ENCODE peak calls at places on chromosomes 2 and 18, in nine cellular contexts. K is NCI-H1105, N is NCI-H1092 treated with DMSO at 0.1 percent for 48 hours, G is SK-MEL-5, E is posterior cingulate gyrus, Q is iPS-NIHi11, H is nephron progenitor cell, S is ACHN, T is non-pigmented ciliary epithelial cell. O is an unnamed sample.

GRCh38 chr2:142504754-142505153 is 372.7 kb upstream of the KYNU start:
- DNase-seq in E (no peak), Q (no peak), N (no peak), K (no peak), S (no peak), T (no peak), G (no peak), H (no peak), O (no peak)

GRCh38 chr18:27005589-27005988 is 140.1 kb upstream of the AQP4 start:
- DNase-seq in S (peak), Q (peak), K (no peak), H (no peak), G (peak), N (peak), T (no peak), E (no peak), O (no peak)

GRCh38 chr2:29269095-29270090 is 154.2 kb downstream of the CLIP4 start:
- DNase-seq in S (no peak), K (no peak), Q (no peak), H (no peak), G (no peak), N (no peak), T (no peak), E (no peak), O (no peak)

GRCh38 chr2:218716070-218716469 is 5.4 kb downstream of the TTLL4 start:
- DNase-seq in G (no peak), N (no peak), K (no peak), S (no peak), E (no peak), T (no peak), H (no peak), Q (no peak), O (no peak)

GRCh38 chr18:2096581-2096980 is 474.7 kb downstream of the METTL4 start:
- DNase-seq in S (no peak), N (no peak), K (no peak), H (no peak), E (no peak), G (no peak), Q (no peak), T (no peak), O (no peak)

GRCh38 chr2:40287201-40287600 is 164.7 kb downstream of the SLC8A1 start:
- DNase-seq in Q (no peak), K (peak), G (no peak), N (peak), E (no peak), S (no peak), T (no peak), H (no peak), O (no peak)

GRCh38 chr2:168156661-168157060 is 90.7 kb downstream of the STK39 start:
- DNase-seq in T (no peak), N (no peak), S (no peak), E (no peak), Q (no peak), G (no peak), K (no peak), H (peak), O (no peak)

GRCh38 chr2:121804340-121804739 is 48.9 kb downstream of the TSN start:
- DNase-seq in E (no peak), S (peak), G (no peak), K (peak), N (peak), H (no peak), Q (peak), T (no peak), O (no peak)

GRCh38 chr2:241898681-241899270 is 29.2 kb downstream of the RTP5 start:
- DNase-seq in K (no peak), H (no peak), N (no peak), T (no peak), Q (peak), S (no peak), G (no peak), E (peak), O (no peak)

GRCh38 chr2:133130548-133131246 is 437.6 kb downstream of the NCKAP5 start:
- DNase-seq in T (no peak), S (no peak), N (no peak), K (no peak), Q (no peak), G (peak), H (no peak), E (no peak), O (no peak)

GRCh38 chr18:76678248-76678647 is 144.1 kb upstream of the ZNF236 start:
- DNase-seq in K (no peak), S (no peak), H (no peak), N (no peak), G (no peak), Q (no peak), T (no peak), E (peak), O (no peak)

GRCh38 chr18:79388043-79388442 is 7.7 kb upstream of the NFATC1 start:
- DNase-seq in K (no peak), H (no peak), S (no peak), T (no peak), G (no peak), Q (no peak), E (no peak), N (no peak), O (no peak)

GRCh38 chr18:49547701-49548100 is 14.2 kb upstream of the LIPG start:
- DNase-seq in H (no peak), T (no peak), N (no peak), Q (no peak), G (no peak), S (no peak), E (no peak), K (no peak), O (no peak)

GRCh38 chr2:174158003-174158402 is 90.3 kb downstream of the OLA1 start:
- DNase-seq in T (no peak), N (peak), H (peak), G (peak), E (no peak), S (peak), Q (peak), K (no peak), O (no peak)

GRCh38 chr2:168211664-168212163 is 35.7 kb downstream of the STK39 start:
- DNase-seq in S (peak), N (no peak), T (no peak), H (no peak), Q (no peak), K (no peak), G (no peak), E (no peak), O (no peak)

GRCh38 chr18:56532176-56532840 is 106.1 kb downstream of the TXNL1 start:
- DNase-seq in E (no peak), Q (no peak), G (no peak), T (no peak), K (no peak), S (no peak), N (no peak), H (no peak), O (no peak)

GRCh38 chr2:20164061-20164733 is 60.7 kb downstream of the SDC1 start:
- DNase-seq in N (peak), H (no peak), Q (peak), K (no peak), E (no peak), G (peak), S (peak), T (no peak), O (peak)

GRCh38 chr2:46963961-46964673 is 48.5 kb upstream of the MCFD2 start:
- DNase-seq in G (no peak), E (no peak), Q (no peak), N (no peak), S (no peak), K (no peak), T (no peak), H (no peak), O (no peak)

O was measured in Caki2.